ENCODE peak calls at places on chromosomes 4 and X, in five cellular contexts. X is uterus, A is GM23338, H is thoracic aorta, S is PC-3. G is an unnamed sample.

GRCh38 chr4:41256131-41256739 is 493 bp upstream of the UCHL1 start:
- DNase-seq in X (no peak), A (peak; percentile 75), H (no peak), S (no peak), G (no peak)

GRCh38 chr4:152577708-152578421 is 42.0 kb upstream of the FBXW7 start:
- DNase-seq in X (no peak), A (no peak), H (no peak), S (no peak), G (no peak)

GRCh38 chrX:48578661-48579128 is 4.4 kb downstream of the RBM3 start:
- DNase-seq in X (no peak), A (no peak), H (no peak), S (no peak), G (no peak)

GRCh38 chrX:48179691-48180090 is 16.9 kb downstream of the SSX5 start:
- DNase-seq in X (no peak), A (no peak), H (no peak), S (no peak), G (peak; percentile 1)

GRCh38 chrX:54246866-54247265 is 63.8 kb upstream of the FAM120C start:
- DNase-seq in X (no peak), A (no peak), H (no peak), S (no peak), G (no peak)

GRCh38 chr4:17273047-17273446 is 238.8 kb downstream of the QDPR start:
- DNase-seq in X (no peak), A (no peak), H (no peak), S (no peak), G (no peak)

GRCh38 chr4:24793219-24794005 is 2.0 kb upstream of the SOD3 start:
- DNase-seq in X (no peak), A (peak; percentile 75), H (no peak), S (peak; percentile 66), G (peak; percentile 39)

GRCh38 chrX:21972721-21973120 is 32.2 kb downstream of the SMS start:
- DNase-seq in X (peak; percentile 18), A (peak; percentile 27), H (no peak), S (peak; percentile 10), G (no peak)

GRCh38 chr4:81913427-81913878 is 441.7 kb upstream of the RASGEF1B start:
- DNase-seq in X (no peak), A (peak; percentile 94), H (no peak), S (peak; percentile 65), G (peak; percentile 58)

GRCh38 chr4:27189683-27190082 is 329.0 kb downstream of the STIM2 start:
- DNase-seq in X (no peak), A (no peak), H (no peak), S (peak; percentile 14), G (no peak)

GRCh38 chrX:24646745-24647182 is 383 bp downstream of the PCYT1B start:
- DNase-seq in X (no peak), A (peak; percentile 70), H (no peak), S (no peak), G (peak; percentile 0)

GRCh38 chrX:102835504-102836146 is 101.4 kb upstream of the RAB40AL start:
- DNase-seq in X (no peak), A (peak; percentile 48), H (no peak), S (peak; percentile 53), G (no peak)

GRCh38 chrX:102841706-102842003 is 95.4 kb upstream of the RAB40AL start:
- DNase-seq in X (no peak), A (no peak), H (no peak), S (no peak), G (no peak)

GRCh38 chrX:102845020-102845419 is 92.1 kb upstream of the RAB40AL start:
- DNase-seq in X (no peak), A (no peak), H (no peak), S (no peak), G (no peak)

GRCh38 chrX:102837843-102838242 is 99.2 kb upstream of the RAB40AL start:
- DNase-seq in X (no peak), A (no peak), H (no peak), S (no peak), G (no peak)

GRCh38 chrX:102840871-102841705 is 96.0 kb upstream of the RAB40AL start:
- DNase-seq in X (no peak), A (peak; percentile 69), H (no peak), S (peak; percentile 80), G (no peak)
- TF ChIP-seq CTCF in X (no peak), A (peak; percentile 47), H (no peak), S (peak; percentile 83), G (no peak)

DNA sequence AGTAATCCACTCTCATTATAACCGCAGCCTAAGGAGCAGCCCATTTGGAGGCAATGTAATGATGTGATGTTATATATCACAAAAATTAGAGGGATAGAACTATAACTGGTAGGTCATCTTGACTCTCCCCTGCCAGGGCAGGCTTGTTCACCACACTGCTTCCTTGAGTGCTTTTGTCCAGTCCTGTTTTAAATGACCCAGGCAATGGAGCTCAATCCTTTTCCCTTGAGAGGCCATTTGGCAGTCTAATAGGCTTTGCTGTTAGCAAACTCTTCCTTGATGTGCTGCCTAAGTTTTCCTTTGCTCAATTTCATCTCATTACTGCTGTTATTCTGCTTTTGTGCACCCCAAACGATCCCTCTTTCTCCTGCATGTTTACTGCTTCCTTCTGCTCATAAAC is 230.9 kb downstream of the C4orf33 start:
- DNase-seq in X (no peak), A (no peak), H (no peak), S (no peak), G (no peak)
- H3K27ac ChIP-seq in X (no peak overlapping the region), A (no peak overlapping the region), H (no peak overlapping the region), S (peak overlapping the region; percentile 77), G (no peak overlapping the region)

GRCh38 chrX:53244610-53245009 is 19.6 kb upstream of the KDM5C start:
- DNase-seq in X (no peak), A (no peak), H (no peak), S (peak; percentile 22), G (no peak)
- TF ChIP-seq CTCF in X (no peak), A (no peak), H (no peak), S (peak; percentile 62), G (peak; percentile 23)

DNA sequence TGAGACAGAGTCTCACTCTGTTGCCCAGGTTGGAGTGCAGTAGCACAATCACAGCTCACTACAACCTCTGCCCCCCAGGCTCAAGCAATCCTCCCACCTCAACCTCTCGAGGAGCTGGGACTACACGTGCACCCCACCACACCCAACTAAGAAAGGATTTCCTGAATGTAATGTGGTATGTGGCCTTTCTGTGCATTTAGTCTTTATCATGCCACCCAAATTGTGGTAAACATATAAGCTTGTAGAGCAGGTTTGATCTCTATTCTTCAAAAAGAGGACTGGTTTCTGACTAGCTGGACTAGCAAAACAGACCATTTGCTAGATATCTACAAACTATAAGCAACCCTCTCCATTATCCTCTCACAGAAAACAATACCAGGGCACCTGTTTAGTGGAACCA is 33.6 kb downstream of the ELOVL6 start:
- DNase-seq in X (no peak), A (no peak), H (no peak), S (peak; percentile 62), G (peak; percentile 5)
- H3K27ac ChIP-seq in X (no peak overlapping the region), A (peak overlapping the region; percentile 47), H (no peak overlapping the region), S (peak overlapping the region; percentile 92), G (peak overlapping the region; percentile 60)

GRCh38 chr4:108030332-108030731 is 40.6 kb downstream of the HADH start:
- DNase-seq in X (no peak), A (peak; percentile 68), H (no peak), S (peak; percentile 39), G (no peak)
- TF ChIP-seq CTCF in X (peak; percentile 29), A (peak; percentile 77), H (no peak), S (peak; percentile 60), G (no peak)

GRCh38 chr4:121666091-121666679 is 30.6 kb downstream of the ANXA5 start:
- DNase-seq in X (peak; percentile 28), A (no peak), H (no peak), S (no peak), G (no peak)

GRCh38 chr4:121674191-121674590 is 22.6 kb downstream of the ANXA5 start:
- DNase-seq in X (no peak), A (no peak), H (no peak), S (no peak), G (no peak)

GRCh38 chr4:121668368-121669162 is 28.2 kb downstream of the ANXA5 start:
- DNase-seq in X (no peak), A (no peak), H (no peak), S (peak; percentile 59), G (no peak)

GRCh38 chr4:121665371-121665770 is 31.4 kb downstream of the ANXA5 start:
- DNase-seq in X (no peak), A (no peak), H (no peak), S (peak; percentile 35), G (no peak)

GRCh38 chr4:121669163-121669550 is 27.6 kb downstream of the ANXA5 start:
- DNase-seq in X (no peak), A (no peak), H (no peak), S (no peak), G (no peak)
- H3K27ac ChIP-seq in X (no peak overlapping the region), A (no peak overlapping the region), H (no peak overlapping the region), S (peak overlapping the region; percentile 70), G (no peak overlapping the region)

GRCh38 chr4:180840142-180840541 is 1403.1 kb upstream of the TENM3 start:
- DNase-seq in X (no peak), A (peak; percentile 21), H (no peak), S (no peak), G (no peak)
- TF ChIP-seq CTCF in X (no peak), A (peak; percentile 60), H (no peak), S (peak; percentile 9), G (no peak)